ENCODE peak calls at places on chromosome 2, in six cellular contexts. E is NCI-H1436; T is tibial artery; W is Kasumi-1; H is lung microvascular endothelial cell; M is activated naive CD8-positive, alpha-beta T cell treated with anti-CD3 and anti-CD28 coated beads for 36 hours. V is an unnamed sample.

GRCh38 chr2:95315801-95316411 is 18.8 kb downstream of the KCNIP3 start:
- DNase-seq in H (no peak), T (no peak), E (no peak), W (no peak), M (no peak), V (peak; percentile 89)

GRCh38 chr2:130764035-130764820 is 8.9 kb downstream of the AMER3 start:
- DNase-seq in E (no peak), M (no peak), W (no peak), T (no peak), H (no peak), V (no peak)

GRCh38 chr2:102304268-102304667 is 7.1 kb upstream of the IL1RL1 start:
- DNase-seq in E (no peak), H (no peak), W (no peak), T (no peak), M (no peak), V (no peak)

GRCh38 chr2:217951521-217952247 is 51.1 kb downstream of the TNS1 start:
- DNase-seq in M (no peak), T (peak; percentile 64), H (no peak), E (no peak), W (no peak), V (peak; percentile 27)

GRCh38 chr2:165852394-165852793 is 58.3 kb upstream of the GALNT3 start:
- DNase-seq in E (no peak), T (no peak), H (no peak), M (no peak), W (no peak), V (no peak)

GRCh38 chr2:24049485-24050021 is at the start of gene FKBP1B:
- DNase-seq in M (peak; percentile 80), E (peak; percentile 63), H (peak; percentile 44), T (peak; percentile 70), W (no peak), V (peak; percentile 81)

GRCh38 chr2:232275670-232276069 is 102.9 kb upstream of the ALPP start:
- DNase-seq in T (no peak), M (no peak), H (no peak), E (no peak), W (no peak), V (no peak)

GRCh38 chr2:202290970-202291369 is 25.4 kb downstream of the NOP58 start:
- DNase-seq in W (no peak), H (no peak), E (no peak), M (no peak), T (no peak), V (no peak)

GRCh38 chr2:161592713-161593112 is 31.5 kb upstream of the SLC4A10 start:
- DNase-seq in M (no peak), W (no peak), H (no peak), E (no peak), T (no peak), V (no peak)

GRCh38 chr2:178914259-178914849 is 107.1 kb upstream of the TTN start:
- DNase-seq in M (peak; percentile 66), W (peak; percentile 95), T (peak; percentile 87), H (peak; percentile 90), E (peak; percentile 64), V (no peak)

GRCh38 chr2:235605306-235605998 is 111.6 kb downstream of the AGAP1 start:
- DNase-seq in E (peak; percentile 89), H (peak; percentile 60), T (peak; percentile 88), W (no peak), M (no peak), V (peak; percentile 80)

GRCh38 chr2:197246405-197246804 is 64.2 kb downstream of the ANKRD44 start:
- DNase-seq in E (no peak), M (no peak), H (no peak), W (no peak), T (no peak), V (no peak)

GRCh38 chr2:112623913-112624777 is 21.6 kb upstream of the SLC20A1 start:
- DNase-seq in T (peak; percentile 64), E (no peak), M (peak; percentile 76), H (no peak), W (peak; percentile 39), V (peak; percentile 94)

GRCh38 chr2:98311771-98312545 is 34.3 kb upstream of the CNGA3 start:
- DNase-seq in W (no peak), H (no peak), E (no peak), M (no peak), T (no peak), V (no peak)

GRCh38 chr2:172525601-172526000 is 30.3 kb upstream of the PDK1 start:
- DNase-seq in M (no peak), E (no peak), W (no peak), H (peak; percentile 5), T (no peak), V (no peak)

GRCh38 chr2:73197579-73197978 is 4.8 kb upstream of the NOTO start:
- DNase-seq in E (no peak), H (no peak), W (no peak), T (no peak), M (no peak), V (no peak)

GRCh38 chr2:47344890-47345583 is 57.9 kb upstream of the MSH2 start:
- DNase-seq in T (peak; percentile 68), W (peak; percentile 44), E (peak; percentile 97), H (peak; percentile 89), M (no peak), V (no peak)

GRCh38 chr2:128347701-128348504 is 29.2 kb upstream of the HS6ST1 start:
- DNase-seq in W (no peak), T (peak; percentile 90), H (peak; percentile 64), E (no peak), M (no peak), V (no peak)

GRCh38 chr2:216059233-216059834 is 22.3 kb downstream of the PECR start:
- DNase-seq in W (peak; percentile 17), M (no peak), H (no peak), E (no peak), T (no peak), V (no peak)

GRCh38 chr2:26805241-26805676 is 19.4 kb downstream of the CENPA start:
- DNase-seq in E (no peak), H (no peak), W (no peak), M (no peak), T (no peak), V (peak; percentile 75)

GRCh38 chr2:135490381-135490780 is 40.6 kb downstream of the ZRANB3 start:
- DNase-seq in M (no peak), T (no peak), W (no peak), E (no peak), H (no peak), V (no peak)

GRCh38 chr2:138182913-138183312 is 218.6 kb downstream of the HNMT start:
- DNase-seq in W (no peak), H (no peak), T (no peak), E (no peak), M (no peak), V (no peak)

GRCh38 chr2:238094438-238095022 is 5.6 kb upstream of the ESPNL start:
- DNase-seq in H (no peak), M (no peak), T (no peak), W (no peak), E (no peak), V (peak; percentile 60)

GRCh38 chr2:10924441-10924840 is 12.7 kb downstream of the KCNF1 start:
- DNase-seq in W (no peak), M (no peak), E (no peak), H (no peak), T (no peak), V (no peak)

GRCh38 chr2:10517351-10518043 is 69.4 kb upstream of the ODC1 start:
- DNase-seq in W (no peak), T (peak; percentile 11), H (no peak), M (no peak), E (no peak), V (no peak)

GRCh38 chr2:128692895-128693519 is 374.3 kb upstream of the HS6ST1 start:
- DNase-seq in M (no peak), T (peak; percentile 40), E (no peak), H (no peak), W (no peak), V (no peak)

GRCh38 chr2:240711701-240712100 is 20.0 kb downstream of the AQP12A start:
- DNase-seq in W (no peak), M (no peak), E (no peak), H (no peak), T (no peak), V (no peak)

GRCh38 chr2:98560256-98560771 is 48.0 kb downstream of the COA5 start:
- DNase-seq in T (peak; percentile 85), E (no peak), M (no peak), W (no peak), H (no peak), V (no peak)

GRCh38 chr2:85710687-85711577 is 16.8 kb downstream of the GNLY start:
- DNase-seq in M (no peak), H (no peak), W (no peak), T (peak; percentile 76), E (no peak), V (no peak)

GRCh38 chr2:7378642-7379041 is 461.4 kb downstream of the RNF144A start:
- DNase-seq in T (no peak), H (no peak), E (no peak), W (peak; percentile 54), M (no peak), V (no peak)

GRCh38 chr2:141554810-141555209 is 576.0 kb downstream of the LRP1B start:
- DNase-seq in W (peak; percentile 93), T (no peak), H (no peak), E (peak; percentile 23), M (no peak), V (no peak)

GRCh38 chr2:106882658-106883057 is 3.3 kb downstream of the ST6GAL2 start:
- DNase-seq in T (no peak), E (no peak), H (no peak), M (no peak), W (no peak), V (no peak)

GRCh38 chr2:168166902-168167510 is 80.4 kb downstream of the STK39 start:
- DNase-seq in H (no peak), M (no peak), W (no peak), E (no peak), T (no peak), V (no peak)

V was measured in RWPE2.